ENCODE peak calls at places on chromosomes 5 and 9, in six cellular contexts. One of them, this sample, is unnamed.

GRCh38 chr9:8468048-8468600 is 668.5 kb upstream of the DMAC1 start:
- DNase-seq in mesenchymal stem cell: no peak
- DNase-seq in mesendoderm: peak; percentile 13
- DNase-seq in neuronal stem cell: no peak
- DNase-seq in trophoblast cell: no peak
- DNase-seq in H1: no peak
- DNase-seq in this sample: no peak

GRCh38 chr9:27348785-27349489 is 52.0 kb upstream of the EQTN start:
- DNase-seq in trophoblast cell: no peak
- DNase-seq in neuronal stem cell: no peak
- DNase-seq in H1: no peak
- DNase-seq in mesendoderm: peak; percentile 66
- DNase-seq in mesenchymal stem cell: no peak
- DNase-seq in this sample: no peak

GRCh38 chr9:27542519-27542918 is 12.9 kb upstream of the MOB3B start:
- DNase-seq in mesenchymal stem cell: no peak
- DNase-seq in trophoblast cell: no peak
- DNase-seq in H1: no peak
- DNase-seq in mesendoderm: no peak
- DNase-seq in neuronal stem cell: no peak
- DNase-seq in this sample: no peak

GRCh38 chr5:179624841-179625271 is 1.4 kb upstream of the HNRNPH1 start:
- DNase-seq in mesenchymal stem cell: no peak
- DNase-seq in mesendoderm: peak; percentile 54
- DNase-seq in H1: no peak
- DNase-seq in trophoblast cell: no peak
- DNase-seq in neuronal stem cell: no peak
- DNase-seq in this sample: no peak

GRCh38 chr5:36378551-36378950 is 76.8 kb upstream of the RANBP3L start:
- DNase-seq in mesendoderm: no peak
- DNase-seq in neuronal stem cell: no peak
- DNase-seq in mesenchymal stem cell: no peak
- DNase-seq in H1: no peak
- DNase-seq in trophoblast cell: no peak
- DNase-seq in this sample: peak; percentile 7

GRCh38 chr5:114418546-114419388 is 56.9 kb downstream of the KCNN2 start:
- DNase-seq in mesenchymal stem cell: no peak
- DNase-seq in H1: no peak
- DNase-seq in trophoblast cell: no peak
- DNase-seq in neuronal stem cell: no peak
- DNase-seq in mesendoderm: no peak
- DNase-seq in this sample: no peak

GRCh38 chr5:151591144-151591819 is at the start of gene FAT2:
- DNase-seq in trophoblast cell: peak; percentile 59
- DNase-seq in neuronal stem cell: no peak
- DNase-seq in mesendoderm: peak; percentile 53
- DNase-seq in H1: no peak
- DNase-seq in mesenchymal stem cell: no peak
- DNase-seq in this sample: no peak

GRCh38 chr5:157870837-157871834 is 12.2 kb upstream of the CLINT1 start:
- DNase-seq in trophoblast cell: peak; percentile 68
- DNase-seq in mesendoderm: peak; percentile 45
- DNase-seq in neuronal stem cell: no peak
- DNase-seq in H1: no peak
- DNase-seq in mesenchymal stem cell: peak; percentile 71
- DNase-seq in this sample: peak; percentile 54

GRCh38 chr9:96305171-96305570 is 3.2 kb upstream of the HSD17B3 start:
- DNase-seq in trophoblast cell: no peak
- DNase-seq in mesendoderm: peak; percentile 22
- DNase-seq in H1: no peak
- DNase-seq in neuronal stem cell: no peak
- DNase-seq in mesenchymal stem cell: no peak
- DNase-seq in this sample: peak; percentile 19

GRCh38 chr5:76363385-76364261 is 39.5 kb upstream of the IQGAP2 start:
- DNase-seq in trophoblast cell: no peak
- DNase-seq in mesenchymal stem cell: no peak
- DNase-seq in mesendoderm: no peak
- DNase-seq in neuronal stem cell: no peak
- DNase-seq in H1: no peak
- DNase-seq in this sample: no peak

GRCh38 chr9:126673689-126674364 is 60.1 kb downstream of the LMX1B start:
- DNase-seq in mesendoderm: no peak
- DNase-seq in trophoblast cell: no peak
- DNase-seq in mesenchymal stem cell: peak; percentile 13
- DNase-seq in neuronal stem cell: no peak
- DNase-seq in H1: no peak
- DNase-seq in this sample: peak; percentile 2

DNA sequence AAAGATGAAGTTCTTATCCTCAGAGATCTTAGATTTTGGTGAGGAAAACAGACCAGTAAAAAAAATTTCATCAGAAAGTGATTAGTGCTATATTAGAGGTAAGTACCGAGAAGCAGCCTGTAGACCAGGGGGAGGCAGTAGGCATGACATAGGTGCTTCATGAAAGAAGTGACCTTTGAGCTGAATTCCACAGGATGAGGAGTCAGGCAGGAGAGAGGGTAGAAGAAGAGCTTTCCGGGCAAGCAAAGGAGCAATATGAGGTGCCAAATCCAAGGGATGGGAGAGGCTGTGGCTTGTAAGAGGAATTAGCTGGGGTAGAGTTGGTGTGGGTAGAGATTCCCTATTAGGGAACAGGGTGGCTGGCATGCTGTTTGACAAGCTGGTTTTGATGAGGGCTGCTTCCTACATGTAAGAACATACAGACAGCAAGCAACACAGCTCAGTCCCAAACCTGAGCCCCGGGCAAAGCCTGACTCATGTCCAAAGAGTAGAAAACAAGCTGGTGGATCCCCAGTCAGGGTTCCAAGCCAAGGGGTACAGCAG is 48.4 kb upstream of the PWWP2A start:
- DNase-seq in neuronal stem cell: no peak
- DNase-seq in trophoblast cell: peak; percentile 86
- DNase-seq in H1: no peak
- DNase-seq in mesendoderm: no peak
- DNase-seq in mesenchymal stem cell: no peak
- DNase-seq in this sample: no peak
- H2BK120ac ChIP-seq in neuronal stem cell: no peak overlapping the region
- H2BK120ac ChIP-seq in trophoblast cell: no peak overlapping the region
- H2BK120ac ChIP-seq in H1: peak overlapping the region; percentile 84
- H2BK120ac ChIP-seq in mesendoderm: no peak overlapping the region
- H2BK120ac ChIP-seq in mesenchymal stem cell: peak overlapping the region; percentile 69
- H2BK120ac ChIP-seq in this sample: peak overlapping the region; percentile 78

GRCh38 chr5:52746539-52746938 is 41.2 kb upstream of the ITGA1 start:
- DNase-seq in H1: no peak
- DNase-seq in trophoblast cell: no peak
- DNase-seq in mesenchymal stem cell: no peak
- DNase-seq in neuronal stem cell: no peak
- DNase-seq in mesendoderm: no peak
- DNase-seq in this sample: peak; percentile 45

GRCh38 chr5:52748590-52748989 is 39.1 kb upstream of the ITGA1 start:
- DNase-seq in trophoblast cell: no peak
- DNase-seq in neuronal stem cell: no peak
- DNase-seq in H1: no peak
- DNase-seq in mesendoderm: no peak
- DNase-seq in mesenchymal stem cell: no peak
- DNase-seq in this sample: no peak

GRCh38 chr5:52754051-52754450 is 33.7 kb upstream of the ITGA1 start:
- DNase-seq in neuronal stem cell: no peak
- DNase-seq in mesenchymal stem cell: no peak
- DNase-seq in mesendoderm: no peak
- DNase-seq in trophoblast cell: no peak
- DNase-seq in H1: no peak
- DNase-seq in this sample: no peak

GRCh38 chr5:52751137-52751536 is 36.6 kb upstream of the ITGA1 start:
- DNase-seq in trophoblast cell: no peak
- DNase-seq in mesenchymal stem cell: no peak
- DNase-seq in neuronal stem cell: no peak
- DNase-seq in mesendoderm: no peak
- DNase-seq in H1: no peak
- DNase-seq in this sample: peak; percentile 46
- H3K4ac ChIP-seq in trophoblast cell: no peak overlapping the region
- H3K4ac ChIP-seq in mesenchymal stem cell: no peak overlapping the region
- H3K4ac ChIP-seq in neuronal stem cell: no peak overlapping the region
- H3K4ac ChIP-seq in mesendoderm: no peak overlapping the region
- H3K4ac ChIP-seq in H1: no peak overlapping the region
- H3K4ac ChIP-seq in this sample: no peak overlapping the region

GRCh38 chr9:81234924-81235610 is 454.3 kb downstream of the TLE1 start:
- DNase-seq in mesendoderm: no peak
- DNase-seq in trophoblast cell: no peak
- DNase-seq in H1: no peak
- DNase-seq in neuronal stem cell: no peak
- DNase-seq in mesenchymal stem cell: no peak
- DNase-seq in this sample: no peak

GRCh38 chr9:81242866-81243265 is 446.5 kb downstream of the TLE1 start:
- DNase-seq in mesendoderm: no peak
- DNase-seq in mesenchymal stem cell: no peak
- DNase-seq in trophoblast cell: peak; percentile 83
- DNase-seq in neuronal stem cell: no peak
- DNase-seq in H1: no peak
- DNase-seq in this sample: no peak

GRCh38 chr9:81239388-81239787 is 450.0 kb downstream of the TLE1 start:
- DNase-seq in trophoblast cell: no peak
- DNase-seq in mesenchymal stem cell: no peak
- DNase-seq in mesendoderm: peak; percentile 20
- DNase-seq in neuronal stem cell: no peak
- DNase-seq in H1: no peak
- DNase-seq in this sample: no peak

DNA sequence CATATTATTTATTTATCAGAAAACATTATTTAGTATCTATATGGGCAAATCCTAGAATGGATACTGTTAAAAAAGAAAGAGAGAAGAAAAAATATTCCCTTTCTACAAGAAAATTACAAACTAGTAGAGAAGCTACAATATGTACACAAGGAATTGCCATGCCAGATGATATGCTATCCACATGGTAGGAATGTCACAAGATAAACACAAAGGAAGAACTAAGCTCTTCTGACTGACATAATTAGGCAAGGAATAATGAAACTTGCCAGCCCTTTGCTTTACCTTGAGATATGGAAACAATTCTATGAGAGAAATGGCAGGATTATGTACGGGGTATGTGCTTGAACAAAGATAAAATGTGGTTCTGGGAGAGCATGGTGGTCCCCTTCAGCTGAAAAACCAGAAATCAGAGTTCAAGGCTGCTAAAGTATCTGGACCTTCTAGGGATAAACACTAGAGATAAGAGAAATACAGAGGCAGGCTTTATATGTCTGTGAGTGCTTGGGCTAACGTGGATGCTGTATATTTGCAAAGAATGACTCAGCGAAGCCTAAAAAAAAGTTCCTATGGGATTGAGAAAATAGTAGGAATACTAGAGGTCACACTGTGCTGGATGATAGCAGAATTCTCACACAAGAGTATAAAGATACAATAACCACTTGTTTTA is 451.6 kb downstream of the TLE1 start:
- DNase-seq in neuronal stem cell: no peak
- DNase-seq in mesenchymal stem cell: peak; percentile 41
- DNase-seq in trophoblast cell: no peak
- DNase-seq in mesendoderm: peak; percentile 14
- DNase-seq in H1: no peak
- DNase-seq in this sample: peak; percentile 77
- H2BK120ac ChIP-seq in neuronal stem cell: no peak overlapping the region
- H2BK120ac ChIP-seq in mesenchymal stem cell: no peak overlapping the region
- H2BK120ac ChIP-seq in trophoblast cell: no peak overlapping the region
- H2BK120ac ChIP-seq in mesendoderm: no peak overlapping the region
- H2BK120ac ChIP-seq in H1: no peak overlapping the region
- H2BK120ac ChIP-seq in this sample: no peak overlapping the region

GRCh38 chr5:132230871-132231270 is 3.2 kb upstream of the P4HA2 start:
- DNase-seq in trophoblast cell: no peak
- DNase-seq in mesendoderm: no peak
- DNase-seq in neuronal stem cell: no peak
- DNase-seq in H1: no peak
- DNase-seq in mesenchymal stem cell: no peak
- DNase-seq in this sample: no peak
- H3K4ac ChIP-seq in trophoblast cell: no peak overlapping the region
- H3K4ac ChIP-seq in mesendoderm: no peak overlapping the region
- H3K4ac ChIP-seq in neuronal stem cell: no peak overlapping the region
- H3K4ac ChIP-seq in H1: no peak overlapping the region
- H3K4ac ChIP-seq in mesenchymal stem cell: no peak overlapping the region
- H3K4ac ChIP-seq in this sample: no peak overlapping the region

DNA sequence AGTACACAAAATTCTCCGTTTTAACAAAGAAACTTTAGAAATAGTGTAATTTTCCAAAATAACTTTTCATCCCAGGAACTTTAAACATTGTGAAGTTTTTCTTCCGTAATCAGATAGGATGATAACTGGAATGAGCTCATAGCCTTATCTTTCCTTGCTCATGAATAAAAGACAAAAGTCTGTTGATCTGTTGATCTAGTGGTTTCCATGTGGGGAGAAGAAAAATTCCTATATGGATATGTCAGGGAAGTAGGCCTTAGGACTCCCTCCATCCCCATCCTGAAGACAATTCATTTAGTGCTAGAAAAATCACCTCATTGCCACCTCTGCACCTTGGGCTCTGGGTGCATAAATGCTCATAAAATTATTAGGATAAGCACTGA is 266.6 kb downstream of the SMARCA2 start:
- DNase-seq in trophoblast cell: no peak
- DNase-seq in neuronal stem cell: no peak
- DNase-seq in mesendoderm: peak; percentile 89
- DNase-seq in H1: no peak
- DNase-seq in mesenchymal stem cell: peak; percentile 14
- DNase-seq in this sample: peak; percentile 31
- H2BK120ac ChIP-seq in trophoblast cell: peak overlapping the region; percentile 66
- H2BK120ac ChIP-seq in neuronal stem cell: no peak overlapping the region
- H2BK120ac ChIP-seq in mesendoderm: peak overlapping the region; percentile 98
- H2BK120ac ChIP-seq in H1: peak overlapping the region; percentile 100
- H2BK120ac ChIP-seq in mesenchymal stem cell: no peak overlapping the region
- H2BK120ac ChIP-seq in this sample: no peak overlapping the region

DNA sequence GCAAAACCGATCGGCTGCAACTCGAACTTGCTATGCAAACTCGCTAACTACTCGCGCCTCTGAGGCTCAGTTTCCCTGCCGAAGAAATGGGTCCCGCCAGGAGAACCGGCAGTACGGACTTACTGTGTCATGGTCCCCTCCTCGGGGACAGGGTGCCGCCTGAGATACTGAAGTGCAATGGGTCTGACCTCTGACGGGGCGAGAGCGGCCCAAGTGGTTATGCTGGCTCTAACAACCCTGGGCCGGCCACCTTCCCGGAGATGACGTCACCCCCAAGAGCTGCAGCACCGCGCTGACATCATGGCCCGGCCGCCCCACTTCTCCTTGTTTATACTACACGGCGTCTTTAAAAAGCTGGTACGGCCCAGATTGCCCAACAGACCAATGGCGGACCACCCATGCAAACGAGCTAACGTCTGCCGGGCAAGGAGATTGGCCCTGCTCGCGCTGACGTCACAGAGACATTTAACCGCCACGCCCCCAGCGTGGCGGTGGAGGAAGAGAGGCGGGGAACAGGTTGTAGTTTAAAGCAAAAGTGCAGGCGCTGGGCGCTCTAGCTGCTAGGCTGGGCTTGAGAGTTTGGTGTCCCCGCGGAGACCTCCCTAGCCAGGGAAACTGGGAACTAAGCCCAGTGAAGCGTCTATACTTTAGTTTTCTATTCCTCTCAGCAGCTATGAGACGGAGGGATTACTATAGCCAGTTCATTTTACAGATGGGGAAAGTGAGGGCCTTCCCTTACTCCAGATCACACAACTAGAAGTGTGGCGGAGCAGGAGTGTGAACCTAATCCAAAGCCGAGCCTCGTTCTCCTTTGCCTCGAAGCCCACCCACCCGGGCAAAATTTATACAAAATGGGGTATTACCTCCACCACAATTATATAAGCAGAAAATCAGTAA is 654 bp upstream of the RNF44 start:
- DNase-seq in mesendoderm: peak; percentile 100
- DNase-seq in neuronal stem cell: peak; percentile 98
- DNase-seq in mesenchymal stem cell: peak; percentile 100
- DNase-seq in H1: peak; percentile 98
- DNase-seq in trophoblast cell: peak; percentile 99
- DNase-seq in this sample: peak; percentile 100
- H3K4ac ChIP-seq in mesendoderm: no peak overlapping the region
- H3K4ac ChIP-seq in neuronal stem cell: peak overlapping the region; percentile 71
- H3K4ac ChIP-seq in mesenchymal stem cell: peak overlapping the region; percentile 99
- H3K4ac ChIP-seq in H1: peak overlapping the region; percentile 95
- H3K4ac ChIP-seq in trophoblast cell: peak overlapping the region; percentile 33
- H3K4ac ChIP-seq in this sample: peak overlapping the region; percentile 96

GRCh38 chr5:9098990-9099389 is 446.9 kb downstream of the SEMA5A start:
- DNase-seq in mesenchymal stem cell: no peak
- DNase-seq in mesendoderm: no peak
- DNase-seq in trophoblast cell: no peak
- DNase-seq in neuronal stem cell: no peak
- DNase-seq in H1: no peak
- DNase-seq in this sample: no peak
- H2BK120ac ChIP-seq in mesenchymal stem cell: no peak overlapping the region
- H2BK120ac ChIP-seq in mesendoderm: no peak overlapping the region
- H2BK120ac ChIP-seq in trophoblast cell: no peak overlapping the region
- H2BK120ac ChIP-seq in neuronal stem cell: no peak overlapping the region
- H2BK120ac ChIP-seq in H1: no peak overlapping the region
- H2BK120ac ChIP-seq in this sample: no peak overlapping the region